ENCODE peak calls at places on chromosome 6, in ten cellular contexts. Y, X, H, O, V, K, T, B, P and D are unnamed samples.

GRCh38 chr6:97427648-97428047 is 144.6 kb upstream of the MMS22L start:
- DNase-seq in O (no peak), K (no peak), H (no peak), T (no peak), V (no peak), X (no peak), Y (no peak), B (no peak), P (no peak), D (no peak)

GRCh38 chr6:31058128-31058894 is 48.0 kb downstream of the MUC22 start:
- DNase-seq in H (no peak), X (no peak), O (no peak), B (no peak), T (no peak), Y (peak; percentile 98), P (peak; percentile 55), V (peak; percentile 70), K (no peak), D (no peak)

GRCh38 chr6:22214314-22214713 is 82.5 kb downstream of the PRL start:
- DNase-seq in H (no peak), X (no peak), K (no peak), Y (no peak), O (no peak), P (no peak), B (no peak), V (no peak), T (no peak), D (no peak)

GRCh38 chr6:11467364-11467763 is 70.2 kb upstream of the TMEM170B start:
- DNase-seq in T (no peak), V (no peak), O (no peak), K (no peak), B (no peak), P (no peak), Y (no peak), X (no peak), H (no peak), D (no peak)

GRCh38 chr6:128519132-128519930 is 1.1 kb downstream of the PTPRK start:
- DNase-seq in T (peak; percentile 70), B (peak; percentile 65), K (peak; percentile 50), H (peak; percentile 50), O (peak; percentile 73), P (peak; percentile 67), X (peak; percentile 54), Y (peak; percentile 45), V (no peak), D (peak; percentile 58)

GRCh38 chr6:88368071-88368787 is 202.1 kb upstream of the CNR1 start:
- DNase-seq in P (no peak), X (no peak), V (no peak), O (no peak), H (no peak), Y (no peak), T (no peak), B (no peak), K (no peak), D (no peak)

GRCh38 chr6:105601541-105602174 is 198.8 kb upstream of the PREP start:
- DNase-seq in H (peak; percentile 44), B (peak; percentile 19), V (no peak), K (peak; percentile 67), Y (peak; percentile 100), O (peak; percentile 87), P (peak; percentile 73), T (no peak), X (peak; percentile 71), D (no peak)

GRCh38 chr6:70299456-70299855 is 3.4 kb downstream of the COL9A1 start:
- DNase-seq in X (no peak), O (no peak), H (no peak), T (no peak), Y (peak; percentile 10), K (no peak), B (no peak), V (no peak), P (no peak), D (no peak)

GRCh38 chr6:35402136-35402855 is 49.8 kb upstream of the FANCE start:
- DNase-seq in V (no peak), X (no peak), H (no peak), P (no peak), K (no peak), O (no peak), T (no peak), B (peak; percentile 50), Y (no peak), D (no peak)

GRCh38 chr6:149544646-149545257 is 1.1 kb downstream of the PPIL4 start:
- DNase-seq in O (no peak), Y (no peak), V (no peak), X (no peak), B (no peak), K (no peak), P (no peak), H (no peak), T (no peak), D (no peak)

GRCh38 chr6:134351615-134352474 is 33.9 kb upstream of the SGK1 start:
- DNase-seq in P (no peak), T (no peak), Y (peak; percentile 33), V (no peak), O (no peak), K (no peak), H (no peak), X (no peak), B (no peak), D (no peak)

GRCh38 chr6:136669299-136669699 is 119.1 kb upstream of the MAP7 start:
- DNase-seq in X (no peak), O (no peak), Y (peak; percentile 89), P (no peak), T (no peak), H (no peak), V (no peak), B (no peak), K (no peak), D (no peak)

GRCh38 chr6:38307730-38308129 is 332.0 kb downstream of the BTBD9 start:
- DNase-seq in P (no peak), O (no peak), V (no peak), X (no peak), H (no peak), T (no peak), K (no peak), Y (no peak), B (no peak), D (no peak)

GRCh38 chr6:110179406-110180227 is at the start of gene WASF1:
- DNase-seq in V (peak; percentile 97), O (peak; percentile 95), P (peak; percentile 97), Y (peak; percentile 98), H (peak; percentile 93), K (peak; percentile 94), X (peak; percentile 94), B (peak; percentile 93), T (peak; percentile 96), D (peak; percentile 93)

GRCh38 chr6:111985202-111985731 is 68.6 kb upstream of the CCN6 start:
- DNase-seq in K (no peak), V (peak; percentile 95), T (no peak), B (no peak), P (no peak), H (no peak), O (no peak), X (no peak), Y (peak; percentile 96), D (no peak)

GRCh38 chr6:13304101-13304500 is 24.2 kb downstream of the TBC1D7 start:
- DNase-seq in H (no peak), B (no peak), V (no peak), T (no peak), X (no peak), K (no peak), O (no peak), Y (no peak), P (no peak), D (no peak)

DNA sequence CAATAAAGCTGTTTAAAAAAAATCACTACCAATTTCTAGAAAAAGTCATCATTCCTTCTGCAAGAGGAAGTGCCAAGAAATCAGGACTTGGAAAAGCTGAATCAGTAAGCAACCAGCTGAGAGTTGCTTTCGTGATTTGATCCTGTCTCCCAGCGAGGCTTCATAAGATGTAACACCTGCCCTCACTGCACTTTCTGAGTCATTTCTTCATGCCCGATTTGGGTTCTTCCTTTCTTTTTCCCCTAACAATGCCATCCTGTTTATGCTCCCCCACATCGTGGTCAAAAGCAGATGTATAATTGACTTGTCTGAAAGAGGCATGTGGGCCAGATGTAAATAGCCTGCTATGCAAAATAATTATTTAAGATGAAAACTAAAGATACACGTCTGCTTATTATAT is 52.1 kb downstream of the RIPOR2 start:
- DNase-seq in B (no peak), K (no peak), T (no peak), O (no peak), V (no peak), H (no peak), X (no peak), P (no peak), Y (peak; percentile 93), D (no peak)
- H3K27ac ChIP-seq in B (no peak overlapping the region), K (no peak overlapping the region), T (peak overlapping the region; percentile 51), O (no peak overlapping the region), V (no peak overlapping the region), H (no peak overlapping the region), X (no peak overlapping the region), P (no peak overlapping the region), Y (no peak overlapping the region), D (no peak overlapping the region)

GRCh38 chr6:84762941-84763396 is 1.4 kb downstream of the TBX18 start:
- DNase-seq in O (no peak), B (no peak), T (no peak), V (no peak), Y (no peak), X (no peak), K (no peak), H (no peak), P (peak; percentile 47), D (peak; percentile 33)
- H3K27me3 ChIP-seq in O (peaks cover 85% of the 10 kb centered on the region), B (peaks cover 38% of the 10 kb centered on the region), T (peaks cover 86% of the 10 kb centered on the region), V (no peaks in the 10 kb centered on the region), Y (peaks cover 51% of the 10 kb centered on the region), X (peaks cover 12% of the 10 kb centered on the region), K (peaks cover 100% of the 10 kb centered on the region), H (peaks cover 57% of the 10 kb centered on the region), P (no peaks in the 10 kb centered on the region), D (no peaks in the 10 kb centered on the region)

DNA sequence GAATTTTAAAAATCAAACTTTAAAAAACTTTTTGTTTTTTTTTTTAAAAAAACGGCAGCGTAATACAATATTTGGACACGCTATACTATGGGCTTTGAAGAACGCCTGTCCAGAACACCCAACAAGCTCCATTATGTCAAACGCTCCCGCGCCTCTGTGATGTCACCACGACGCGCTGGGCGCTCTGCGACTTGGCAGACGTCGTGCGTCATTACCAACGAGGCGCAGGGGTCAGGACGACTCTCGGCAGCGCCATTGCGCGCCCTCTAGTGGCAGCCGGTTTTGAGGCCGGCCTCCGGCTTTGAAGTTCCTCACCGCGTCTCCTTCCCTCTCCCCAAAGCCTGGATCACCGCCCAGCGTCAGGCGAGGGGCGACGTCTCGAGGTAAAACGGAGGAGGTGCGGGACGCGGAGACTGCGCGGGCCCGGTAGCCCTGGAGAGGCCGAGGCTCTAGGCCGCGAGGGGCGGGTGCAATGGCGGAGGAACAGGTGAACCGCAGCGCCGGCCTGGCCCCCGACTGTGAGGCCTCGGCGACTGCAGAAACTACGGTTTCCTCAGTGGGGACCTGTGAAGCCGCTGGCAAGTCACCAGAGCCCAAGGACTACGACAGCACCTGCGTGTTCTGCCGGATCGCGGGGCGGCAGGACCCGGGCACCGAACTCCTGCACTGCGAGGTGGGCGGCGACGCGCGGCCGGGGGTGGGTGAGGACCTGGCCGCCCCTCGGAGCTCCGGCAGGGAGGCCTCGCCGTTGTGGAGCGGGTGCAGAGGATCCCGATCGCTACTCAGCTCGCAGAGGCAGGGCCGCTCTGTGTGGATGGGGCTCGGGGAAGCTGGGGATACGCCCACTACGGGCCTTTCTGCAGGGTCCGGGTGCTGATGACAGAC is at the start of gene HINT3:
- DNase-seq in Y (peak; percentile 98), V (peak; percentile 98), X (peak; percentile 96), H (peak; percentile 98), T (peak; percentile 100), P (peak; percentile 99), O (peak; percentile 97), B (peak; percentile 98), K (peak; percentile 99), D (peak; percentile 98)
- TF ChIP-seq POLR2A in Y (peak; percentile 29), V (peak; percentile 43), X (peak; percentile 77), H (no peak), T (no peak), P (peak; percentile 43), O (no peak), B (peak; percentile 77), K (peak; percentile 57), D (peak; percentile 38)

GRCh38 chr6:131970460-131970859 is 19.3 kb upstream of the CCN2 start:
- DNase-seq in H (no peak), P (no peak), Y (no peak), T (no peak), O (no peak), B (no peak), X (no peak), V (no peak), K (no peak), D (no peak)
- H3K27ac ChIP-seq in H (no peak overlapping the region), P (no peak overlapping the region), Y (no peak overlapping the region), T (no peak overlapping the region), O (no peak overlapping the region), B (no peak overlapping the region), X (no peak overlapping the region), V (no peak overlapping the region), K (no peak overlapping the region), D (no peak overlapping the region)